ENCODE peak calls at places on chromosome 9, in ten cellular contexts. O is colonic mucosa, W is prostate gland, F is mucosa of descending colon, T is HCT116, R is Panc1, M is adrenal gland, N is right atrium auricular region, L is iPS DF 6.9, Q is HAP-1. J is an unnamed sample.

GRCh38 chr9:97845763-97846162 is 7.3 kb upstream of the FOXE1 start:
- DNase-seq in O (no peak), W (no peak), F (no peak), T (no peak), R (no peak), M (no peak), N (no peak), L (no peak), Q (no peak), J (no peak)

GRCh38 chr9:106956971-106957370 is 94.0 kb downstream of the ZNF462 start:
- DNase-seq in O (no peak), W (no peak), F (no peak), T (no peak), R (no peak), M (no peak), N (no peak), L (no peak), Q (no peak), J (no peak)

GRCh38 chr9:135857371-135857786 is 50.0 kb downstream of the CAMSAP1 start:
- DNase-seq in O (no peak), W (no peak), F (no peak), T (no peak), R (no peak), M (no peak), N (no peak), L (no peak), Q (no peak), J (no peak)

GRCh38 chr9:115657695-115658094 is 495.9 kb upstream of the PAPPA start:
- DNase-seq in O (no peak), W (no peak), F (no peak), T (no peak), R (no peak), M (no peak), N (no peak), L (no peak), Q (no peak), J (no peak)

GRCh38 chr9:37968228-37968672 is 64.3 kb upstream of the SLC25A51 start:
- DNase-seq in O (peak; percentile 62), W (no peak), F (peak; percentile 49), T (no peak), R (no peak), M (peak; percentile 80), N (no peak), L (no peak), Q (no peak), J (peak; percentile 21)

GRCh38 chr9:127805620-127806019 is 2.9 kb downstream of the FPGS start:
- DNase-seq in O (peak; percentile 49), W (no peak), F (peak; percentile 62), T (peak; percentile 47), R (no peak), M (no peak), N (no peak), L (no peak), Q (peak; percentile 76), J (peak; percentile 43)

GRCh38 chr9:84775056-84775648 is 105.6 kb downstream of the NTRK2 start:
- DNase-seq in O (no peak), W (peak; percentile 6), F (peak; percentile 21), T (no peak), R (no peak), M (no peak), N (no peak), L (no peak), Q (no peak), J (no peak)

GRCh38 chr9:4422495-4422894 is 67.8 kb upstream of the SLC1A1 start:
- DNase-seq in O (no peak), W (no peak), F (no peak), T (no peak), R (no peak), M (no peak), N (no peak), L (no peak), Q (no peak), J (no peak)

GRCh38 chr9:83706703-83707517 is 848 bp downstream of the UBQLN1 start:
- DNase-seq in O (peak; percentile 38), W (peak; percentile 19), F (peak; percentile 43), T (no peak), R (no peak), M (peak; percentile 52), N (no peak), L (peak; percentile 31), Q (peak; percentile 84), J (peak; percentile 44)

GRCh38 chr9:80650964-80651555 is 1038.3 kb downstream of the TLE1 start:
- DNase-seq in O (no peak), W (no peak), F (no peak), T (no peak), R (no peak), M (no peak), N (no peak), L (no peak), Q (no peak), J (no peak)

GRCh38 chr9:97431549-97432143 is 19.8 kb downstream of the TDRD7 start:
- DNase-seq in O (no peak), W (no peak), F (no peak), T (no peak), R (no peak), M (no peak), N (no peak), L (no peak), Q (no peak), J (no peak)

GRCh38 chr9:127980056-127980705 is 608 bp downstream of the EEIG1 start:
- DNase-seq in O (peak; percentile 72), W (peak; percentile 62), F (peak; percentile 76), T (no peak), R (no peak), M (no peak), N (no peak), L (no peak), Q (peak; percentile 56), J (peak; percentile 83)

GRCh38 chr9:121648172-121648571 is 3.3 kb upstream of the DAB2IP start:
- DNase-seq in O (no peak), W (no peak), F (no peak), T (no peak), R (no peak), M (no peak), N (no peak), L (no peak), Q (no peak), J (no peak)

GRCh38 chr9:121648799-121649198 is 2.6 kb upstream of the DAB2IP start:
- DNase-seq in O (peak; percentile 56), W (no peak), F (peak; percentile 28), T (no peak), R (no peak), M (no peak), N (no peak), L (no peak), Q (no peak), J (no peak)

GRCh38 chr9:121651014-121651294 is 480 bp upstream of the DAB2IP start:
- DNase-seq in O (no peak), W (no peak), F (no peak), T (no peak), R (no peak), M (no peak), N (no peak), L (no peak), Q (no peak), J (no peak)

GRCh38 chr9:121650220-121651013 is 1.0 kb upstream of the DAB2IP start:
- DNase-seq in O (peak; percentile 92), W (no peak), F (peak; percentile 84), T (no peak), R (no peak), M (no peak), N (no peak), L (peak; percentile 72), Q (peak; percentile 94), J (peak; percentile 47)

DNA sequence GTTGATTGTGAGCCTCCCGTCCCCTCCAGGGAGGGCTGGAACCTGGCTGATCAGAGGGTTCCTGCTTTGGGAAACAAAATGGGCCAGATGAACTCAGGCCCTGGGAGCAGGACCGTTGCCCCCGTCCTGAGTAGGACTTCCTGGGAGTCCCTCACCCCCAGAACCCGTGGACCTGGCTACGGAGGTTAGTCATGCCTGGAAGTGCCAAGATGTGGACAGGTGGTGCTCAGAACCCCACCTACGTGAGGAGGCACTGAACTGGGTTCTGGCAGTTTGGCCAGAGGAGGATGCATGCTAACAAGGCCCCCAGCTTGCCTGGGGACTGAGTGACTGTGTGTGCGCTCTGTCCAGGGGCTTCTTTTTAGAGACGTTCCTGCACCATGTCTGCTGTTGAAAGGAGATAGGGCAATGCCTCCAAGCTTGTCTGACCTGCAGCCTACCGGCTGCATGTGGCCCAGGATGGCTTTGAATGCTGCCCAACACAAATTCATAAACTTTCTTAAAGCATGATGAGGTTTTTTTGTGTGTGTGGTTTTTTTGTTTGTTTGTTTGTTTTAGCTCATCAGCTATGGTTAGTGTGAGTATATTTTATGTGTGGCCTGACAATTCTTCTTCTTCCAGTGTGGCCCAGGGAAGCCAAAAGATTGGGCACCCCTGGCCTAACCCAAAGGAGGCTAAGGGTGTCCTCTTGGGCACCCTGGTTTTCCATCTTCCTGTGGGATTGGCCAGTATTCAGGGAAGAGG is 1.8 kb upstream of the DAB2IP start:
- DNase-seq in O (no peak), W (no peak), F (no peak), T (no peak), R (no peak), M (no peak), N (no peak), L (no peak), Q (no peak), J (no peak)
- H3K4me1 ChIP-seq in O (peaks cover 14% of the 10 kb centered on the region), W (no peaks in the 10 kb centered on the region), F (peaks cover 18% of the 10 kb centered on the region), T (peaks cover 42% of the 10 kb centered on the region), R (peaks cover 4% of the 10 kb centered on the region), M (peaks cover 9% of the 10 kb centered on the region), N (peaks cover 83% of the 10 kb centered on the region), L (peaks cover 17% of the 10 kb centered on the region), Q (peaks cover 17% of the 10 kb centered on the region), J (peaks cover 62% of the 10 kb centered on the region)

GRCh38 chr9:121744002-121744686 is 92.7 kb downstream of the DAB2IP start:
- DNase-seq in O (peak; percentile 80), W (peak; percentile 81), F (peak; percentile 78), T (no peak), R (no peak), M (peak; percentile 79), N (peak; percentile 83), L (no peak), Q (peak; percentile 72), J (peak; percentile 66)
- H3K4me3 ChIP-seq in O (peak overlapping the region; percentile 37), W (peak overlapping the region; percentile 18), F (no peak overlapping the region), T (peak overlapping the region; percentile 38), R (peak overlapping the region; percentile 53), M (no peak overlapping the region), N (peak overlapping the region; percentile 37), L (no peak overlapping the region), Q (no peak overlapping the region), J (no peak overlapping the region)

GRCh38 chr9:130204981-130205380 is 32.8 kb downstream of the NCS1 start:
- DNase-seq in O (no peak), W (no peak), F (no peak), T (no peak), R (no peak), M (no peak), N (no peak), L (no peak), Q (no peak), J (no peak)
- H3K4me1 ChIP-seq in O (no peaks in the 10 kb centered on the region), W (no peaks in the 10 kb centered on the region), F (no peaks in the 10 kb centered on the region), T (no peaks in the 10 kb centered on the region), R (no peaks in the 10 kb centered on the region), M (peaks cover 10% of the 10 kb centered on the region), N (peaks cover under 1% of the 10 kb centered on the region), L (peaks cover 4% of the 10 kb centered on the region), Q (no peaks in the 10 kb centered on the region), J (no peaks in the 10 kb centered on the region)

DNA sequence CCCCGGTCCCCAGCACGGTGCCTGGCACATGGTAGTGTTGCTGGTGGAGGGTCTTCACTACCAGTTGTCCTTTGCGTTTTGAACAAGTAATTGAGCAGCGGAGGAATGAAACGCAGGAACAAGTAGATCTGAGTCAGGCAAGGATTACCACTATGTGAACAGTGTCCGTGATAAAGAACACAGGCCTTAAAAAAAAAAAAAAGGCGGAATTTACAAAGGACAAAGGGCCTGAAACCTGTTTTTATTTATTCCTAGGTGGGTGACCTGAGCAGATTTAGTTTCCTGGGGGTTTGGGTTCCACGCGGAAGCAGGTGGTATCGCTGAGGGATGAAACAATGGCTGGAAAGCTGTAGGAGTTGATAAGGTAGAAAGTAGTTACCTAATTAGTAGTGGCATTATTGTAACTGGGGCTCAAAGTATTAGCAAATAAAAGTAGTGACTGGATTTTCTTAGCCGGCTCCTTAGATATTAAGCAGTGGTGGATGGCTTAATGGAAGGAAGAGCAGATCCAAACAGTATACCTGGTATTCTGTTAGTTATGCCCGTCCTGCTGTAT is 1.1 kb downstream of the RUSC2 start:
- DNase-seq in O (no peak), W (no peak), F (no peak), T (no peak), R (no peak), M (no peak), N (no peak), L (no peak), Q (no peak), J (no peak)
- H3K4me3 ChIP-seq in O (peak overlapping the region; percentile 77), W (peak overlapping the region; percentile 60), F (no peak overlapping the region), T (peak overlapping the region; percentile 60), R (peak overlapping the region; percentile 85), M (peak overlapping the region; percentile 80), N (peak overlapping the region; percentile 64), L (peak overlapping the region; percentile 71), Q (peak overlapping the region; percentile 53), J (peak overlapping the region; percentile 58)

J was measured in body of pancreas.